ENCODE peak calls at places on chromosomes 4 and X, in six cellular contexts. One of them, this sample, is unnamed.

GRCh38 chr4:53076335-53076958 is 214.3 kb downstream of the RASL11B start:
- DNase-seq in germinal center: no peak
- DNase-seq in lung microvascular endothelial cell: no peak
- DNase-seq in left ventricle myocardium superior: no peak
- DNase-seq in GM23338: no peak
- DNase-seq in mucosa of descending colon: no peak
- DNase-seq in this sample: no peak

GRCh38 chr4:84917869-84918600 is 48.5 kb downstream of the WDFY3 start:
- DNase-seq in mucosa of descending colon: no peak
- DNase-seq in germinal center: no peak
- DNase-seq in GM23338: no peak
- DNase-seq in lung microvascular endothelial cell: peak; percentile 83
- DNase-seq in left ventricle myocardium superior: no peak
- DNase-seq in this sample: no peak

GRCh38 chrX:14964500-14964899 is 91.3 kb downstream of the MOSPD2 start:
- DNase-seq in lung microvascular endothelial cell: peak; percentile 11
- DNase-seq in mucosa of descending colon: no peak
- DNase-seq in left ventricle myocardium superior: no peak
- DNase-seq in germinal center: no peak
- DNase-seq in GM23338: no peak
- DNase-seq in this sample: no peak

GRCh38 chrX:112380541-112381278 is 298.1 kb upstream of the TRPC5 start:
- DNase-seq in lung microvascular endothelial cell: no peak
- DNase-seq in left ventricle myocardium superior: no peak
- DNase-seq in germinal center: no peak
- DNase-seq in mucosa of descending colon: no peak
- DNase-seq in GM23338: no peak
- DNase-seq in this sample: no peak

GRCh38 chr4:111064342-111064993 is 441.6 kb upstream of the PITX2 start:
- DNase-seq in lung microvascular endothelial cell: no peak
- DNase-seq in germinal center: no peak
- DNase-seq in mucosa of descending colon: no peak
- DNase-seq in GM23338: peak; percentile 22
- DNase-seq in left ventricle myocardium superior: no peak
- DNase-seq in this sample: no peak

GRCh38 chr4:110860901-110861300 is 238.0 kb upstream of the PITX2 start:
- DNase-seq in germinal center: no peak
- DNase-seq in lung microvascular endothelial cell: no peak
- DNase-seq in GM23338: no peak
- DNase-seq in mucosa of descending colon: no peak
- DNase-seq in left ventricle myocardium superior: no peak
- DNase-seq in this sample: no peak

GRCh38 chr4:42150653-42151567 is 1.5 kb downstream of the BEND4 start:
- DNase-seq in lung microvascular endothelial cell: no peak
- DNase-seq in left ventricle myocardium superior: no peak
- DNase-seq in mucosa of descending colon: peak; percentile 53
- DNase-seq in germinal center: peak; percentile 65
- DNase-seq in GM23338: peak; percentile 64
- DNase-seq in this sample: peak; percentile 53

GRCh38 chr4:70505152-70505748 is 13.1 kb upstream of the AMTN start:
- DNase-seq in mucosa of descending colon: peak; percentile 54
- DNase-seq in left ventricle myocardium superior: peak; percentile 45
- DNase-seq in germinal center: peak; percentile 33
- DNase-seq in GM23338: peak; percentile 75
- DNase-seq in lung microvascular endothelial cell: peak; percentile 72
- DNase-seq in this sample: peak; percentile 61

GRCh38 chrX:139532834-139533233 is 2.3 kb downstream of the F9 start:
- DNase-seq in lung microvascular endothelial cell: no peak
- DNase-seq in left ventricle myocardium superior: no peak
- DNase-seq in mucosa of descending colon: no peak
- DNase-seq in GM23338: no peak
- DNase-seq in germinal center: no peak
- DNase-seq in this sample: no peak

GRCh38 chr4:128720270-128720669 is 89.2 kb upstream of the JADE1 start:
- DNase-seq in mucosa of descending colon: no peak
- DNase-seq in left ventricle myocardium superior: no peak
- DNase-seq in germinal center: no peak
- DNase-seq in lung microvascular endothelial cell: no peak
- DNase-seq in GM23338: no peak
- DNase-seq in this sample: no peak

GRCh38 chrX:29470029-29470428 is 745.3 kb upstream of the MAGEB2 start:
- DNase-seq in lung microvascular endothelial cell: no peak
- DNase-seq in left ventricle myocardium superior: no peak
- DNase-seq in GM23338: no peak
- DNase-seq in mucosa of descending colon: no peak
- DNase-seq in germinal center: no peak
- DNase-seq in this sample: no peak

This sample was measured in RPMI8226.